ENCODE peak calls at places on chromosome 9, in seven cellular contexts. One of them, this sample, is unnamed.
A peak's percentile ranks its signal among the peaks of the same experiment; 100 is the strongest.

GRCh38 chr9:85740821-85741111 is 988 bp downstream of the AGTPBP1 start:
- DNase-seq in stimulated activated CD8-positive, alpha-beta memory T cell treated with anti-CD3 and anti-CD28 coated beads, Interleukin-15, amount 100 ng/mL, for 48 hours: no peak
- DNase-seq in HCEC 1CT: peak; percentile 7
- DNase-seq in GM04504: no peak
- DNase-seq in right cardiac atrium: no peak
- DNase-seq in cardiac fibroblast: peak; percentile 45
- DNase-seq in H7: no peak
- DNase-seq in this sample: no peak

GRCh38 chr9:116081437-116082110 is 72.0 kb upstream of the PAPPA start:
- DNase-seq in right cardiac atrium: no peak
- DNase-seq in H7: no peak
- DNase-seq in HCEC 1CT: no peak
- DNase-seq in GM04504: no peak
- DNase-seq in cardiac fibroblast: no peak
- DNase-seq in stimulated activated CD8-positive, alpha-beta memory T cell treated with anti-CD3 and anti-CD28 coated beads, Interleukin-15, amount 100 ng/mL, for 48 hours: no peak
- DNase-seq in this sample: no peak

GRCh38 chr9:38434833-38435232 is 10.6 kb upstream of the IGFBPL1 start:
- DNase-seq in H7: no peak
- DNase-seq in cardiac fibroblast: no peak
- DNase-seq in stimulated activated CD8-positive, alpha-beta memory T cell treated with anti-CD3 and anti-CD28 coated beads, Interleukin-15, amount 100 ng/mL, for 48 hours: no peak
- DNase-seq in right cardiac atrium: no peak
- DNase-seq in GM04504: no peak
- DNase-seq in HCEC 1CT: no peak
- DNase-seq in this sample: no peak

GRCh38 chr9:133323991-133324703 is 11.8 kb downstream of the SURF6 start:
- DNase-seq in cardiac fibroblast: no peak
- DNase-seq in right cardiac atrium: no peak
- DNase-seq in HCEC 1CT: no peak
- DNase-seq in stimulated activated CD8-positive, alpha-beta memory T cell treated with anti-CD3 and anti-CD28 coated beads, Interleukin-15, amount 100 ng/mL, for 48 hours: no peak
- DNase-seq in H7: no peak
- DNase-seq in GM04504: no peak
- DNase-seq in this sample: no peak

GRCh38 chr9:133580971-133581370 is 28.2 kb downstream of the FAM163B start:
- DNase-seq in stimulated activated CD8-positive, alpha-beta memory T cell treated with anti-CD3 and anti-CD28 coated beads, Interleukin-15, amount 100 ng/mL, for 48 hours: no peak
- DNase-seq in HCEC 1CT: no peak
- DNase-seq in GM04504: no peak
- DNase-seq in H7: peak; percentile 75
- DNase-seq in right cardiac atrium: peak; percentile 23
- DNase-seq in cardiac fibroblast: no peak
- DNase-seq in this sample: no peak

GRCh38 chr9:89603629-89604462 is 966 bp upstream of the GADD45G start:
- DNase-seq in GM04504: no peak
- DNase-seq in stimulated activated CD8-positive, alpha-beta memory T cell treated with anti-CD3 and anti-CD28 coated beads, Interleukin-15, amount 100 ng/mL, for 48 hours: no peak
- DNase-seq in H7: peak; percentile 93
- DNase-seq in HCEC 1CT: no peak
- DNase-seq in right cardiac atrium: peak; percentile 91
- DNase-seq in cardiac fibroblast: peak; percentile 27
- DNase-seq in this sample: peak; percentile 82

GRCh38 chr9:114150608-114151007 is 4.7 kb upstream of the COL27A1 start:
- DNase-seq in right cardiac atrium: no peak
- DNase-seq in HCEC 1CT: no peak
- DNase-seq in H7: no peak
- DNase-seq in cardiac fibroblast: no peak
- DNase-seq in GM04504: no peak
- DNase-seq in stimulated activated CD8-positive, alpha-beta memory T cell treated with anti-CD3 and anti-CD28 coated beads, Interleukin-15, amount 100 ng/mL, for 48 hours: no peak
- DNase-seq in this sample: no peak

GRCh38 chr9:38208206-38208901 is 139.3 kb upstream of the SHB start:
- DNase-seq in HCEC 1CT: no peak
- DNase-seq in cardiac fibroblast: no peak
- DNase-seq in right cardiac atrium: no peak
- DNase-seq in H7: no peak
- DNase-seq in stimulated activated CD8-positive, alpha-beta memory T cell treated with anti-CD3 and anti-CD28 coated beads, Interleukin-15, amount 100 ng/mL, for 48 hours: no peak
- DNase-seq in GM04504: no peak
- DNase-seq in this sample: no peak

GRCh38 chr9:70510157-70510770 is 95.8 kb upstream of the KLF9 start:
- DNase-seq in GM04504: no peak
- DNase-seq in HCEC 1CT: no peak
- DNase-seq in stimulated activated CD8-positive, alpha-beta memory T cell treated with anti-CD3 and anti-CD28 coated beads, Interleukin-15, amount 100 ng/mL, for 48 hours: no peak
- DNase-seq in H7: peak; percentile 21
- DNase-seq in right cardiac atrium: peak; percentile 59
- DNase-seq in cardiac fibroblast: peak; percentile 46
- DNase-seq in this sample: no peak

GRCh38 chr9:134742822-134743221 is 101.2 kb downstream of the COL5A1 start:
- DNase-seq in cardiac fibroblast: no peak
- DNase-seq in HCEC 1CT: no peak
- DNase-seq in right cardiac atrium: no peak
- DNase-seq in GM04504: no peak
- DNase-seq in H7: peak; percentile 85
- DNase-seq in stimulated activated CD8-positive, alpha-beta memory T cell treated with anti-CD3 and anti-CD28 coated beads, Interleukin-15, amount 100 ng/mL, for 48 hours: no peak
- DNase-seq in this sample: no peak

GRCh38 chr9:127586537-127586936 is 25.5 kb upstream of the STXBP1 start:
- DNase-seq in stimulated activated CD8-positive, alpha-beta memory T cell treated with anti-CD3 and anti-CD28 coated beads, Interleukin-15, amount 100 ng/mL, for 48 hours: no peak
- DNase-seq in HCEC 1CT: peak; percentile 77
- DNase-seq in right cardiac atrium: peak; percentile 87
- DNase-seq in cardiac fibroblast: peak; percentile 89
- DNase-seq in H7: peak; percentile 86
- DNase-seq in GM04504: no peak
- DNase-seq in this sample: peak; percentile 81

GRCh38 chr9:120715331-120715924 is 1.2 kb upstream of the MEGF9 start:
- DNase-seq in cardiac fibroblast: peak; percentile 59
- DNase-seq in GM04504: no peak
- DNase-seq in stimulated activated CD8-positive, alpha-beta memory T cell treated with anti-CD3 and anti-CD28 coated beads, Interleukin-15, amount 100 ng/mL, for 48 hours: no peak
- DNase-seq in right cardiac atrium: peak; percentile 85
- DNase-seq in HCEC 1CT: peak; percentile 93
- DNase-seq in H7: peak; percentile 64
- DNase-seq in this sample: no peak

GRCh38 chr9:111095423-111095822 is 57.2 kb upstream of the LPAR1 start:
- DNase-seq in HCEC 1CT: no peak
- DNase-seq in cardiac fibroblast: no peak
- DNase-seq in GM04504: no peak
- DNase-seq in H7: no peak
- DNase-seq in stimulated activated CD8-positive, alpha-beta memory T cell treated with anti-CD3 and anti-CD28 coated beads, Interleukin-15, amount 100 ng/mL, for 48 hours: no peak
- DNase-seq in right cardiac atrium: peak; percentile 63
- DNase-seq in this sample: no peak

GRCh38 chr9:135797507-135798302 is 95.7 kb downstream of the KCNT1 start:
- DNase-seq in stimulated activated CD8-positive, alpha-beta memory T cell treated with anti-CD3 and anti-CD28 coated beads, Interleukin-15, amount 100 ng/mL, for 48 hours: no peak
- DNase-seq in GM04504: peak; percentile 2
- DNase-seq in right cardiac atrium: peak; percentile 80
- DNase-seq in H7: peak; percentile 97
- DNase-seq in cardiac fibroblast: peak; percentile 65
- DNase-seq in HCEC 1CT: peak; percentile 55
- DNase-seq in this sample: peak; percentile 33

GRCh38 chr9:92740015-92740408 is 24.6 kb downstream of the BICD2 start:
- DNase-seq in HCEC 1CT: no peak
- DNase-seq in right cardiac atrium: no peak
- DNase-seq in cardiac fibroblast: peak; percentile 52
- DNase-seq in stimulated activated CD8-positive, alpha-beta memory T cell treated with anti-CD3 and anti-CD28 coated beads, Interleukin-15, amount 100 ng/mL, for 48 hours: no peak
- DNase-seq in GM04504: no peak
- DNase-seq in H7: no peak
- DNase-seq in this sample: no peak

GRCh38 chr9:127706836-127707241 is at the start of gene CFAP157:
- DNase-seq in stimulated activated CD8-positive, alpha-beta memory T cell treated with anti-CD3 and anti-CD28 coated beads, Interleukin-15, amount 100 ng/mL, for 48 hours: no peak
- DNase-seq in GM04504: no peak
- DNase-seq in cardiac fibroblast: no peak
- DNase-seq in H7: peak; percentile 92
- DNase-seq in right cardiac atrium: no peak
- DNase-seq in HCEC 1CT: no peak
- DNase-seq in this sample: peak; percentile 67

GRCh38 chr9:10855847-10856246 is 243.0 kb upstream of the PTPRD start:
- DNase-seq in right cardiac atrium: no peak
- DNase-seq in stimulated activated CD8-positive, alpha-beta memory T cell treated with anti-CD3 and anti-CD28 coated beads, Interleukin-15, amount 100 ng/mL, for 48 hours: no peak
- DNase-seq in cardiac fibroblast: peak; percentile 50
- DNase-seq in H7: peak; percentile 18
- DNase-seq in GM04504: no peak
- DNase-seq in HCEC 1CT: no peak
- DNase-seq in this sample: peak; percentile 4

GRCh38 chr9:137350696-137351584 is 48.9 kb upstream of the NRARP start:
- DNase-seq in cardiac fibroblast: no peak
- DNase-seq in GM04504: no peak
- DNase-seq in HCEC 1CT: no peak
- DNase-seq in right cardiac atrium: no peak
- DNase-seq in stimulated activated CD8-positive, alpha-beta memory T cell treated with anti-CD3 and anti-CD28 coated beads, Interleukin-15, amount 100 ng/mL, for 48 hours: no peak
- DNase-seq in H7: peak; percentile 46
- DNase-seq in this sample: no peak

GRCh38 chr9:31185831-31186230 is 1198.6 kb upstream of the ACO1 start:
- DNase-seq in right cardiac atrium: no peak
- DNase-seq in stimulated activated CD8-positive, alpha-beta memory T cell treated with anti-CD3 and anti-CD28 coated beads, Interleukin-15, amount 100 ng/mL, for 48 hours: no peak
- DNase-seq in HCEC 1CT: no peak
- DNase-seq in cardiac fibroblast: peak; percentile 2
- DNase-seq in H7: no peak
- DNase-seq in GM04504: no peak
- DNase-seq in this sample: no peak

GRCh38 chr9:118271936-118272335 is 567.7 kb downstream of the TLR4 start:
- DNase-seq in GM04504: no peak
- DNase-seq in right cardiac atrium: no peak
- DNase-seq in H7: no peak
- DNase-seq in HCEC 1CT: no peak
- DNase-seq in cardiac fibroblast: no peak
- DNase-seq in stimulated activated CD8-positive, alpha-beta memory T cell treated with anti-CD3 and anti-CD28 coated beads, Interleukin-15, amount 100 ng/mL, for 48 hours: no peak
- DNase-seq in this sample: no peak

GRCh38 chr9:36560813-36561212 is 11.9 kb upstream of the MELK start:
- DNase-seq in GM04504: no peak
- DNase-seq in right cardiac atrium: no peak
- DNase-seq in H7: no peak
- DNase-seq in HCEC 1CT: peak; percentile 33
- DNase-seq in cardiac fibroblast: peak; percentile 67
- DNase-seq in stimulated activated CD8-positive, alpha-beta memory T cell treated with anti-CD3 and anti-CD28 coated beads, Interleukin-15, amount 100 ng/mL, for 48 hours: no peak
- DNase-seq in this sample: no peak

GRCh38 chr9:96638606-96639364 is 16.3 kb downstream of the PRXL2C start:
- DNase-seq in cardiac fibroblast: peak; percentile 42
- DNase-seq in GM04504: no peak
- DNase-seq in stimulated activated CD8-positive, alpha-beta memory T cell treated with anti-CD3 and anti-CD28 coated beads, Interleukin-15, amount 100 ng/mL, for 48 hours: no peak
- DNase-seq in right cardiac atrium: no peak
- DNase-seq in HCEC 1CT: peak; percentile 55
- DNase-seq in H7: no peak
- DNase-seq in this sample: no peak

GRCh38 chr9:89402695-89403427 is 84.6 kb downstream of the SECISBP2 start:
- DNase-seq in cardiac fibroblast: no peak
- DNase-seq in H7: no peak
- DNase-seq in right cardiac atrium: peak; percentile 15
- DNase-seq in stimulated activated CD8-positive, alpha-beta memory T cell treated with anti-CD3 and anti-CD28 coated beads, Interleukin-15, amount 100 ng/mL, for 48 hours: no peak
- DNase-seq in HCEC 1CT: no peak
- DNase-seq in GM04504: no peak
- DNase-seq in this sample: no peak

GRCh38 chr9:112124156-112124555 is 50.9 kb downstream of the SUSD1 start:
- DNase-seq in stimulated activated CD8-positive, alpha-beta memory T cell treated with anti-CD3 and anti-CD28 coated beads, Interleukin-15, amount 100 ng/mL, for 48 hours: no peak
- DNase-seq in GM04504: no peak
- DNase-seq in right cardiac atrium: no peak
- DNase-seq in H7: no peak
- DNase-seq in cardiac fibroblast: no peak
- DNase-seq in HCEC 1CT: no peak
- DNase-seq in this sample: no peak

This sample was measured in NCI-H774.